ENCODE peak calls at places on chromosomes 2 and 18, in seven cellular contexts. One of them, this sample, is unnamed.

GRCh38 chr2:41933585-41934322 is 114.1 kb upstream of the PKDCC start:
- DNase-seq in MM.1S: peak
- DNase-seq in GM23338: no peak
- DNase-seq in HCT116: no peak
- DNase-seq in neural progenitor cell: no peak
- DNase-seq in hepatocyte: peak
- DNase-seq in GM23248: peak
- DNase-seq in this sample: peak

GRCh38 chr2:215755651-215756350 is 257.6 kb downstream of the MREG start:
- DNase-seq in MM.1S: no peak
- DNase-seq in GM23338: no peak
- DNase-seq in HCT116: no peak
- DNase-seq in neural progenitor cell: no peak
- DNase-seq in hepatocyte: no peak
- DNase-seq in GM23248: peak
- DNase-seq in this sample: no peak

GRCh38 chr2:98389248-98389605 is 43.0 kb downstream of the CNGA3 start:
- DNase-seq in MM.1S: no peak
- DNase-seq in GM23338: no peak
- DNase-seq in HCT116: no peak
- DNase-seq in neural progenitor cell: no peak
- DNase-seq in hepatocyte: no peak
- DNase-seq in GM23248: no peak
- DNase-seq in this sample: no peak

GRCh38 chr2:48722391-48722790 is 33.1 kb downstream of the LHCGR start:
- DNase-seq in MM.1S: no peak
- DNase-seq in GM23338: no peak
- DNase-seq in HCT116: no peak
- DNase-seq in neural progenitor cell: no peak
- DNase-seq in hepatocyte: no peak
- DNase-seq in GM23248: no peak
- DNase-seq in this sample: no peak

GRCh38 chr2:153935511-153935910 is 63.8 kb downstream of the GALNT13 start:
- DNase-seq in MM.1S: no peak
- DNase-seq in GM23338: no peak
- DNase-seq in HCT116: no peak
- DNase-seq in neural progenitor cell: no peak
- DNase-seq in hepatocyte: no peak
- DNase-seq in GM23248: no peak
- DNase-seq in this sample: no peak

GRCh38 chr2:168119519-168120141 is 127.8 kb downstream of the STK39 start:
- DNase-seq in MM.1S: peak
- DNase-seq in GM23338: peak
- DNase-seq in HCT116: peak
- DNase-seq in neural progenitor cell: peak
- DNase-seq in hepatocyte: peak
- DNase-seq in GM23248: peak
- DNase-seq in this sample: peak

GRCh38 chr2:216695401-216695821 is at the start of gene IGFBP5:
- DNase-seq in MM.1S: no peak
- DNase-seq in GM23338: peak
- DNase-seq in HCT116: no peak
- DNase-seq in neural progenitor cell: peak
- DNase-seq in hepatocyte: peak
- DNase-seq in GM23248: peak
- DNase-seq in this sample: peak

GRCh38 chr2:240141736-240142135 is 1.3 kb upstream of the OTOS start:
- DNase-seq in MM.1S: no peak
- DNase-seq in GM23338: no peak
- DNase-seq in HCT116: no peak
- DNase-seq in neural progenitor cell: no peak
- DNase-seq in hepatocyte: no peak
- DNase-seq in GM23248: no peak
- DNase-seq in this sample: no peak

GRCh38 chr2:119550346-119550745 is 6.1 kb downstream of the CFAP221 start:
- DNase-seq in MM.1S: no peak
- DNase-seq in GM23338: no peak
- DNase-seq in HCT116: no peak
- DNase-seq in neural progenitor cell: no peak
- DNase-seq in hepatocyte: no peak
- DNase-seq in GM23248: peak
- DNase-seq in this sample: no peak

GRCh38 chr2:11242545-11243174 is 87.4 kb downstream of the SLC66A3 start:
- DNase-seq in MM.1S: no peak
- DNase-seq in GM23338: no peak
- DNase-seq in HCT116: no peak
- DNase-seq in neural progenitor cell: no peak
- DNase-seq in hepatocyte: no peak
- DNase-seq in GM23248: no peak
- DNase-seq in this sample: no peak

GRCh38 chr2:97736185-97736584 is 22.8 kb downstream of the ZAP70 start:
- DNase-seq in MM.1S: no peak
- DNase-seq in GM23338: no peak
- DNase-seq in HCT116: no peak
- DNase-seq in neural progenitor cell: no peak
- DNase-seq in hepatocyte: no peak
- DNase-seq in GM23248: no peak
- DNase-seq in this sample: no peak

GRCh38 chr18:49854681-49855080 is 41.3 kb upstream of the ACAA2 start:
- DNase-seq in MM.1S: no peak
- DNase-seq in GM23338: no peak
- DNase-seq in HCT116: no peak
- DNase-seq in neural progenitor cell: no peak
- DNase-seq in hepatocyte: no peak
- DNase-seq in GM23248: no peak
- DNase-seq in this sample: peak

GRCh38 chr18:59874166-59874565 is 25.6 kb upstream of the PMAIP1 start:
- DNase-seq in MM.1S: no peak
- DNase-seq in GM23338: no peak
- DNase-seq in HCT116: peak
- DNase-seq in neural progenitor cell: no peak
- DNase-seq in hepatocyte: peak
- DNase-seq in GM23248: peak
- DNase-seq in this sample: peak

GRCh38 chr18:54717673-54718435 is 110.4 kb upstream of the RAB27B start:
- DNase-seq in MM.1S: peak
- DNase-seq in GM23338: peak
- DNase-seq in HCT116: no peak
- DNase-seq in neural progenitor cell: peak
- DNase-seq in hepatocyte: no peak
- DNase-seq in GM23248: no peak
- DNase-seq in this sample: no peak

GRCh38 chr18:54713386-54713785 is 114.9 kb upstream of the RAB27B start:
- DNase-seq in MM.1S: peak
- DNase-seq in GM23338: no peak
- DNase-seq in HCT116: no peak
- DNase-seq in neural progenitor cell: no peak
- DNase-seq in hepatocyte: no peak
- DNase-seq in GM23248: no peak
- DNase-seq in this sample: no peak

GRCh38 chr18:54716586-54716985 is 111.7 kb upstream of the RAB27B start:
- DNase-seq in MM.1S: no peak
- DNase-seq in GM23338: no peak
- DNase-seq in HCT116: no peak
- DNase-seq in neural progenitor cell: no peak
- DNase-seq in hepatocyte: no peak
- DNase-seq in GM23248: no peak
- DNase-seq in this sample: no peak

GRCh38 chr18:54720590-54720989 is 107.7 kb upstream of the RAB27B start:
- DNase-seq in MM.1S: no peak
- DNase-seq in GM23338: no peak
- DNase-seq in HCT116: no peak
- DNase-seq in neural progenitor cell: no peak
- DNase-seq in hepatocyte: no peak
- DNase-seq in GM23248: no peak
- DNase-seq in this sample: no peak

DNA sequence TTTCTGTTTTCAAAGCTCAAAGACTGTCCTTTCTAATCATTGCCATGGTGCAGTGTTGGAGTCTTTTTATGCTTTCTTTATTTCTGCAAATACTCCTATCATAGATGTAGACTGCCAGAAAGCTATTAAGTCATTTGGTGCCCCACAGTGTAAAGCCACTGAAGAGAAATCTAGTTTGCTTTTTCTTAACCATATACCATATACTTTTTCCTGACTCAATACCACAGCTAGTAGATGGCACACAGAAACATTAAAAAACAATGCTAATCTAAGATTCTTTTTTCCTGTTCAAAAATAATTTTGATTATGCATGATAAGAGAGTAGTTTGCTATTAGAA is 109.9 kb upstream of the RAB27B start:
- DNase-seq in MM.1S: no peak
- DNase-seq in GM23338: no peak
- DNase-seq in HCT116: no peak
- DNase-seq in neural progenitor cell: no peak
- DNase-seq in hepatocyte: no peak
- DNase-seq in GM23248: no peak
- DNase-seq in this sample: no peak
- H3K4me3 ChIP-seq in MM.1S: peak
- H3K4me3 ChIP-seq in GM23338: no peak
- H3K4me3 ChIP-seq in HCT116: no peak
- H3K4me3 ChIP-seq in neural progenitor cell: no peak
- H3K4me3 ChIP-seq in hepatocyte: no peak
- H3K4me3 ChIP-seq in GM23248: no peak
- H3K4me3 ChIP-seq in this sample: no peak

GRCh38 chr2:120737802-120738516 is 2.3 kb downstream of the GLI2 start:
- DNase-seq in MM.1S: no peak
- DNase-seq in GM23338: peak
- DNase-seq in HCT116: no peak
- DNase-seq in neural progenitor cell: peak
- DNase-seq in hepatocyte: peak
- DNase-seq in GM23248: no peak
- DNase-seq in this sample: peak

GRCh38 chr2:120734930-120735611 is 597 bp upstream of the GLI2 start:
- DNase-seq in MM.1S: no peak
- DNase-seq in GM23338: peak
- DNase-seq in HCT116: no peak
- DNase-seq in neural progenitor cell: peak
- DNase-seq in hepatocyte: no peak
- DNase-seq in GM23248: peak
- DNase-seq in this sample: no peak

GRCh38 chr2:120736955-120737801 is 1.5 kb downstream of the GLI2 start:
- DNase-seq in MM.1S: no peak
- DNase-seq in GM23338: peak
- DNase-seq in HCT116: no peak
- DNase-seq in neural progenitor cell: peak
- DNase-seq in hepatocyte: peak
- DNase-seq in GM23248: peak
- DNase-seq in this sample: peak

GRCh38 chr2:120735750-120736170 is at the start of gene GLI2:
- DNase-seq in MM.1S: peak
- DNase-seq in GM23338: peak
- DNase-seq in HCT116: peak
- DNase-seq in neural progenitor cell: peak
- DNase-seq in hepatocyte: peak
- DNase-seq in GM23248: peak
- DNase-seq in this sample: peak

DNA sequence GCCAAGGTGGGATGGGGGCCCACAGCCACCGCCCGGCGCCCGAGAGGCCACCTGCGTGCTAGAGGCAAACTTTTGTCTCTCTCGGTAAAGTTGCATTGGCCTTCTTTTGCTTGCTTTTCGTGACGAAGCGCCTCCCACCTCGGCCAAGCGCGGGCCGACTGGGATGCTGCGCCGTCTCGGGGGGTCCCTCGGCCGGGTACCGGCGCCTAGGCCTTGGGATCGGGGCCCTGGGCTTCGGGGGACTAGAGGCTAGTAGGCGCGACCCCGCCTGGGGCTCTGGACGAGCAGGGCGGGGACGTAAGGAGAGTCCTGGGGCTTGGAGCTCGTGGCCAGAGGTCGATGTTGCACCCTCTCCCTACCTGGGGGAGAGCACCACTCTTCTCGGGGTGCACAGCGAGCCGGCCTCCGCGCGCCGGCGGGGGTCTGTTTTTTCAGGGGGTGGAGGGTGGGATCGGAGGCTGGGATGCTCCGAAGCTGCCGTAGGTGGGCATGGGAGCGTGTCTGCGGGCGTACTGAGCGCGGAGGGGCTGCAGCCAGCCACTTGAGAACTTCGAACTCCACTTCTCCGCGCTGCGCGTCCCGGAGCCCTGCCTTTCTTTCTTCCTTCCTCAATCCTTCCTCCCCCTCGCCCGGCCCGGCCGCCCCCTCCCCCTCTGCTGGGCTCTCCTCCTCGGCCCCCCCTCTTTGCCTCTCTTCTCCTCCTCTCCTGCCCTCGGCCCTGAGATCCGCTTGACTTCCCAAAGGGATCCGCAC is 710 bp downstream of the GLI2 start:
- DNase-seq in MM.1S: no peak
- DNase-seq in GM23338: peak
- DNase-seq in HCT116: no peak
- DNase-seq in neural progenitor cell: peak
- DNase-seq in hepatocyte: no peak
- DNase-seq in GM23248: peak
- DNase-seq in this sample: no peak
- TF ChIP-seq EZH2 in MM.1S: no peak
- TF ChIP-seq EZH2 in GM23338: no peak
- TF ChIP-seq EZH2 in HCT116: no peak
- TF ChIP-seq EZH2 in neural progenitor cell: peak
- TF ChIP-seq EZH2 in hepatocyte: no peak
- TF ChIP-seq EZH2 in GM23248: no peak
- TF ChIP-seq EZH2 in this sample: no peak

DNA sequence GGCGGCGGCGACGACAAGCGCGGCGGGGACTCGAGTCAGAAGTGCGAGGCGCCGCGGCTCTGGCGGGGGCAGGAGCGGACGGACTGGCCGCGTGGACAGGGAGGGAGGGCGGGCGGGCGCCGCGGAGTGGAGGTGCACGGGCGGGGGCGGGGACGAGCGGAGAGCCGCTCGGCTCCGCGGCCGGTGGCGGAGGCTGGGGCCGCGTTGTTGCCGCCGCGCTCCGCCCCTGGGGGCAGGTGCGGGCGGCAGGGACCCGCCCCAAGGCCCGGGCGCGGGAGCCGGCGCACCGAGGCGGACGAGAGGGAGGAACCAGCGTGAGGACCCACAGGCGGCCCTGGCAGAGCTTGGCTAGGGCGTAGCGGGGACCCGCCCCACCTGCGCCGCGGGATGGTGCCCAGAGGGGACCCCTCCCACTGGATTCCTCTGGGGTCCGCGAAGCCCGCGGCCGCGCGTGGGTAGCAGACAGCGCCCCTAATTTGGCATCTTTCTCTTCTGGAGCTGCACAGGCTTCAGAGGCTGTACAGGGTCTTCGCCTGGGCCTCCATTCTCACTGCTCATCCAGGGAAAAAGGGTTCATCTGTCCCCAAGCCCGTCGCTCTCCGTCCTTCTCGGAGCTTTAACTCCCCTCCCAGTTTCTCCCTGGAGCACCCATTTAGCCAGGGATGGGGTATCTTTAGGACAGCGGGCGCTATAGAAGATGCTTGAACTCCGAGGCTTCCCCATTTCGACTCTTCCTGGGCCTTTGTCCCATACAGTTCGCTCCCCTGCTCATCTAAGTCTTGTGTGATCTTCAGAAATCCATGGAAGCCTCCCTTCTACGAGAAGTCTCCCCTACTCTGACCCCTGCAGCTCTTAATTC is at the start of gene TMEM163:
- DNase-seq in MM.1S: peak
- DNase-seq in GM23338: peak
- DNase-seq in HCT116: no peak
- DNase-seq in neural progenitor cell: peak
- DNase-seq in hepatocyte: peak
- DNase-seq in GM23248: peak
- DNase-seq in this sample: peak
- TF ChIP-seq EZH2phosphoT487 in MM.1S: no peak
- TF ChIP-seq EZH2phosphoT487 in GM23338: no peak
- TF ChIP-seq EZH2phosphoT487 in HCT116: no peak
- TF ChIP-seq EZH2phosphoT487 in neural progenitor cell: no peak
- TF ChIP-seq EZH2phosphoT487 in hepatocyte: peak
- TF ChIP-seq EZH2phosphoT487 in GM23248: no peak
- TF ChIP-seq EZH2phosphoT487 in this sample: no peak

GRCh38 chr2:25294573-25295462 is 46.9 kb downstream of the DNMT3A start:
- DNase-seq in MM.1S: peak
- DNase-seq in GM23338: no peak
- DNase-seq in HCT116: peak
- DNase-seq in neural progenitor cell: no peak
- DNase-seq in hepatocyte: no peak
- DNase-seq in GM23248: peak
- DNase-seq in this sample: peak
- H3K4me3 ChIP-seq in MM.1S: peak
- H3K4me3 ChIP-seq in GM23338: no peak
- H3K4me3 ChIP-seq in HCT116: peak
- H3K4me3 ChIP-seq in neural progenitor cell: no peak
- H3K4me3 ChIP-seq in hepatocyte: no peak
- H3K4me3 ChIP-seq in GM23248: no peak
- H3K4me3 ChIP-seq in this sample: no peak

This sample was measured in PC-3.